ENCODE peak calls at places on chromosomes 11 and 22, in ten cellular contexts. W, G, H, Y, Z, Q, M, K, I and P are unnamed samples.

GRCh38 chr11:100888836-100889235 is 201.7 kb downstream of the ARHGAP42 start:
- DNase-seq in W (no peak), G (no peak), H (no peak), Y (no peak), Z (no peak), Q (no peak), M (no peak), K (no peak), I (peak), P (no peak)

GRCh38 chr11:78048561-78048960 is 15.1 kb upstream of the THRSP start:
- DNase-seq in W (no peak), G (no peak), H (no peak), Y (no peak), Z (no peak), Q (no peak), M (no peak), K (no peak), I (no peak), P (no peak)

GRCh38 chr22:46719921-46720320 is 18.1 kb downstream of the CERK start:
- DNase-seq in W (no peak), G (no peak), H (no peak), Y (no peak), Z (no peak), Q (no peak), M (no peak), K (no peak), I (no peak), P (no peak)

GRCh38 chr11:47254381-47254780 is 3.4 kb upstream of the NR1H3 start:
- DNase-seq in W (no peak), G (peak), H (no peak), Y (no peak), Z (peak), Q (no peak), M (peak), K (no peak), I (no peak), P (no peak)

GRCh38 chr22:37244922-37245722 is 1.1 kb upstream of the RAC2 start:
- DNase-seq in W (no peak), G (peak), H (no peak), Y (no peak), Z (no peak), Q (no peak), M (no peak), K (no peak), I (no peak), P (no peak)

GRCh38 chr22:49570032-49570848 is 257.4 kb downstream of the BRD1 start:
- DNase-seq in W (no peak), G (peak), H (no peak), Y (peak), Z (no peak), Q (no peak), M (no peak), K (no peak), I (no peak), P (no peak)

GRCh38 chr11:61815790-61816735 is 740 bp downstream of the FADS1 start:
- DNase-seq in W (peak), G (peak), H (no peak), Y (peak), Z (peak), Q (peak), M (peak), K (peak), I (peak), P (peak)

GRCh38 chr11:121886005-121886739 is 229.8 kb downstream of the BLID start:
- DNase-seq in W (no peak), G (no peak), H (no peak), Y (no peak), Z (peak), Q (no peak), M (no peak), K (no peak), I (no peak), P (no peak)

GRCh38 chr11:94417386-94417987 is 16.3 kb upstream of the GPR83 start:
- DNase-seq in W (peak), G (peak), H (peak), Y (no peak), Z (peak), Q (peak), M (peak), K (no peak), I (peak), P (no peak)

GRCh38 chr22:31639640-31640039 is 22.4 kb downstream of the PISD start:
- DNase-seq in W (peak), G (no peak), H (no peak), Y (no peak), Z (no peak), Q (no peak), M (no peak), K (no peak), I (no peak), P (no peak)

GRCh38 chr11:130886704-130887103 is 29.6 kb downstream of the SNX19 start:
- DNase-seq in W (no peak), G (no peak), H (no peak), Y (no peak), Z (no peak), Q (no peak), M (peak), K (no peak), I (no peak), P (no peak)

DNA sequence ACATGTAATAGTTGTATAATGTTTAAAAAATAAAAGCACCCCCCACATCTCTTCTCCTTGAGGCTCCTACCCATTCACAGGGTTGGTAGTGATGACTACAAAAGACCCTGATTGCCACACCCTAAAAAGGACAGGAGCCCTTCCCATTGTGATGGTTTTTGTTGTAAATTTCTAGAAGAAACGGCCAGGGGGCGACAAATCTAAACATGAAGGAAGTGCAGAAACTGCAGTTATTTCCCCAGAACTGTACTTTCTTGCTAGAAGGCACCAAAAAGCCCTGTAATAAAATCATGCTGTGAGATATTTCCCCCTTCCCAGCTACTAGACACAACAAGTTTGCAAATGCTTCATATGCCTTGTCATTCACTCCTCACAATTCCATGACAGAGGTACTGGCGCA is 10.8 kb downstream of the PRR5L start:
- DNase-seq in W (no peak), G (peak), H (no peak), Y (no peak), Z (peak), Q (no peak), M (peak), K (no peak), I (peak), P (no peak)
- TF ChIP-seq CTCF in W (peak), G (no peak), H (peak), Y (peak), Z (peak), Q (peak), M (peak), K (no peak), I (peak), P (peak)

DNA sequence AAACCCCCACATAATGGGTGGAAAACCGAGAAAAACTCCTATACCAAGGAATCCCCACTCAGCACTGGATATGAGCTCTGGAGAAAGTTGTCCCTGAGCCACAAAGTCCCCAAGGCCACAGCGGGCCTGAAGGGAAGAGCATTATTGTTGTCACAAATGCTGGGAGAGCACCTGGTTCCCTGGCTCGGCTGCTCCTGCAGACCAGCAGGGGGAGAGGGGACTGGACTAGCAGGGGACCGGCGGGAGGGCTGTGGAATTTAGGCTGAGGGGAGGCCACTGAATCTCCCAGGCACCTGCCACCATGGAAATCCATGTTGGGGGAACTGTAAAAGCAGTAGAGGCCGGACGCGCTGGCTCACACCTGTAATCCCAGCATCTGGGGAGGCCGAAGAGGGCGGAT is 7.0 kb downstream of the PC start:
- DNase-seq in W (no peak), G (no peak), H (no peak), Y (peak), Z (no peak), Q (no peak), M (no peak), K (no peak), I (no peak), P (no peak)
- TF ChIP-seq CTCF in W (no peak), G (no peak), H (no peak), Y (peak), Z (no peak), Q (peak), M (no peak), K (no peak), I (peak), P (no peak)

GRCh38 chr11:70378506-70379134 is 19.7 kb upstream of the CTTN start:
- DNase-seq in W (no peak), G (peak), H (no peak), Y (no peak), Z (no peak), Q (no peak), M (no peak), K (no peak), I (no peak), P (no peak)
- TF ChIP-seq CTCF in W (no peak), G (no peak), H (peak), Y (peak), Z (no peak), Q (peak), M (no peak), K (peak), I (no peak), P (peak)

DNA sequence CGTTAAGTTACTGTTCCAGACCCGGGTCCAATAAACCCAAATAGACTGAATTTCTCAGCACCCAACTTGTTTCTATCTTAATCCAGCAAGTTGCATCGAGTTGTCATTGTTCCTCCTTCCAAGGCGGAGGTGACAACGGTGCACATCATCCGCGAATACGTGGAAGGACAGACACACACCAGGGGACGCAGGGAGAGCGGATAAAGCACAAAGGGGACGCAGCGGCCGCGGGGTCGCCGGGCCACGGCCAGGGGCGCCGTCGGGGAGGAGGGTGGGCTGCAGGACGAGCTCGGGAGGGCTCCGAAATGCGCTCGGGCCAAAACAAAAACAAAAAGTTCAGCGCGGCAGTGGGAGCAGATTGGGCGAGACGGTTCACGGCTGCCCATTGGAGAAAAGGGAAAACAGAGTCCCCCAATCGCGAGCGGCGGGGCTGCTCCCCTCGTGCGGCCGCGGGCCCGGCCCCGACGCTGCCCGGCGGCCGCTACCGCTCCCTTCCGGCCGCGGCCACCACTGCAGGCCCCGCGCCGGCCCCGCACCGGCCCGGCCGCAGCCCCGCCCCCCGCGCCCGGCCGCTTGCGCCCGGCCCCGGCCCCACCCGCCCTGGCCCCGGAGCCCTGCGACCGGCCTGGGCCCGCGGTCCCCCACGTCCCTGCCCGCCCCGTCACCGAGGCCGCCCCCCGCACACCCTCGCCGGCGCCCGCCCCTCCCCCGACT is 518 bp downstream of the KMT5B start:
- DNase-seq in W (peak), G (peak), H (peak), Y (peak), Z (peak), Q (peak), M (peak), K (peak), I (peak), P (peak)
- TF ChIP-seq CTCF in W (no peak), G (no peak), H (peak), Y (peak), Z (peak), Q (no peak), M (no peak), K (no peak), I (peak), P (peak)

GRCh38 chr11:29263971-29264682 is 752.7 kb downstream of the KCNA4 start:
- DNase-seq in W (no peak), G (no peak), H (no peak), Y (no peak), Z (peak), Q (no peak), M (no peak), K (no peak), I (peak), P (no peak)

GRCh38 chr11:29256580-29256979 is 760.2 kb downstream of the KCNA4 start:
- DNase-seq in W (no peak), G (no peak), H (no peak), Y (no peak), Z (no peak), Q (no peak), M (no peak), K (no peak), I (peak), P (no peak)

GRCh38 chr11:29258411-29258810 is 758.4 kb downstream of the KCNA4 start:
- DNase-seq in W (no peak), G (no peak), H (no peak), Y (no peak), Z (no peak), Q (no peak), M (no peak), K (no peak), I (no peak), P (no peak)

GRCh38 chr11:29261831-29262230 is 755.0 kb downstream of the KCNA4 start:
- DNase-seq in W (no peak), G (no peak), H (no peak), Y (no peak), Z (no peak), Q (no peak), M (no peak), K (no peak), I (no peak), P (no peak)

GRCh38 chr11:29260939-29261705 is 755.7 kb downstream of the KCNA4 start:
- DNase-seq in W (peak), G (no peak), H (peak), Y (no peak), Z (no peak), Q (peak), M (peak), K (peak), I (peak), P (no peak)
- TF ChIP-seq CTCF in W (peak), G (no peak), H (peak), Y (no peak), Z (peak), Q (peak), M (no peak), K (no peak), I (no peak), P (no peak)

DNA sequence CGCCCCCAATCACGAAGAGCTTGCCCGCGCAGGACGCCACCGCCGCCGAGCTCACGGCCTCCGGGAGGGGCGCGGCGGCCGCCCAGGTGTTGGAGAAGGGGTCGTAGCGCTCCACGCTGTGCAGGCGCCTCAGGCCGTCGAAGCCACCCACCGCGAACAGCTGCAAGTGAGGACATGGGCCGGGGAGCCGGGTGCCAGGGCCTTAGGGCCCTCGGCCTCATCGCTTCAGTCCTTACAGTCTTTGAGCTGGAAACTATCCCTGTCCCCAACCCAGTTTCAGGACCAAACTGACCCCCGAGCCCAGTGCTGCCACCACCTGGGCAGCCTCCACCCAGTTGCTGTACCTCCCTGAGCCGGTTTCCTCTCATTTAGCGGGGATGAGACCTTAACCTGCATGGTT is 7.6 kb downstream of the KLHL35 start:
- DNase-seq in W (no peak), G (peak), H (no peak), Y (peak), Z (no peak), Q (no peak), M (no peak), K (no peak), I (no peak), P (no peak)
- TF ChIP-seq CTCF in W (no peak), G (peak), H (peak), Y (peak), Z (peak), Q (peak), M (peak), K (peak), I (peak), P (peak)

DNA sequence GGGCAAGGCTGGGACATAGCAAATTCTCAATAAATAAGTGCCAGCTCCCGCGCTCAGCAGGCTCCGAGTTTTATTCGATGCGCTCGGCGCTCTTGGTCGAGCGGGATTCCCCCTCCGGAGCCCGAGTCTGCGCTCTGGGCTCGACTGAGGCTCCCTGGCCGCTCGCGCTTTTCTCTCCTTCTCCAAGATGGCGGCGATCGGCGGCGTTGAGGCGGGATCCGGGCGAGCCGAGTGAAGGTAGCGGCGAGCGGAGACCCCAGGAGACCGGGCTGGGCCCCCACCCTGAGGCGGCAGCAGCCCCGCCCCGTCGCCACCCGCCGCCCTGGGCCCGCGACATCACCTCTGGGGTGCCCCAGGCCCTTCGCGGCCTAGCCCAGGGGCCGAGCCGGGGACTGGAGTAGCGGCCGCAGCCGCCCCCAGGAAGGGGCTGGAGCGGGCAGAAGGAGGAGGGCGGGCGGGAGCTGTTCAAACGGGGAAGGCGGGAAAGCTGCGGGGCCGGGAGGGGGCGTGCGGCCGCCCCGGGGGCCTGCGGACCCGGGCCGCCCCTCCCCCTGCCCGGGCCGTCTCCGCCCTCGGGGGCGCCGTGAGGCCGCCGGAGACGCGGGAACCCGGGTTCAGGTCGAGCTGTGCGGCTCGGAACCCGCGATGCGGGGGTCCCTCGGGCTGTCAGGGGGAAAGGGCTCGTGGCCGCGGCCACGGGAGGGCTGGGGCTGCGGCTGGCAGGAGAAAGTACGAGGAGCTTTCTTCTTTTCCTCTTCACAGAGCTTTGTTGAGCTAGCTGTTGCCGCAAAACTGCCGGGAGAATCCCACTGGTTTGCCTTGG is at the start of gene HMGXB4:
- DNase-seq in W (peak), G (peak), H (peak), Y (peak), Z (peak), Q (peak), M (peak), K (peak), I (peak), P (peak)
- TF ChIP-seq CTCF in W (no peak), G (no peak), H (no peak), Y (peak), Z (no peak), Q (no peak), M (no peak), K (no peak), I (no peak), P (peak)

DNA sequence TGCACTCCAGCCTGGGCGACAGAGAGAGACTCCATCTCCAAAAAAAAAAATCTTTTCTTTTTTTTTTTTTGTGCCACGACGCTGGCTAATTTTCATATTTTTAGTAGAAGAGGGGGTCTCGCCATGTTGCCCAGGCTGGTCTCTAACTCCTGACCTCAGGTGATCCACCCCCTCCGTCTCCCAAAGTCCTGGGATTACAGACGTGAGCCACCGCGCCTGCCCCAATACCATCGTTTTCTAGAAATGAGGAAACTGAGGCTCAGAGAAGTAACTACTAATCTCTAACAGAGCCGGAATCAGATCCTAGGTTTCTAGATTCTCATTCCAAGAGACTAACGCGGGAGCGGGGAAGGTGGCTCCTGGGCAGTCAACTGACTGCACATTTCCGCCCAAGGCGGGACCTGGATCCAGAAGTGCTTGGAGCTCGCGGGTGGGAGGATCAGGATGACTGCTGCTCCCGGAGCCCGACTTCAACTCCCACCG is 13.6 kb downstream of the SSH3 start:
- DNase-seq in W (peak), G (no peak), H (no peak), Y (no peak), Z (no peak), Q (peak), M (peak), K (no peak), I (no peak), P (no peak)
- TF ChIP-seq CTCF in W (no peak), G (no peak), H (no peak), Y (no peak), Z (no peak), Q (no peak), M (no peak), K (no peak), I (no peak), P (no peak)

DNA sequence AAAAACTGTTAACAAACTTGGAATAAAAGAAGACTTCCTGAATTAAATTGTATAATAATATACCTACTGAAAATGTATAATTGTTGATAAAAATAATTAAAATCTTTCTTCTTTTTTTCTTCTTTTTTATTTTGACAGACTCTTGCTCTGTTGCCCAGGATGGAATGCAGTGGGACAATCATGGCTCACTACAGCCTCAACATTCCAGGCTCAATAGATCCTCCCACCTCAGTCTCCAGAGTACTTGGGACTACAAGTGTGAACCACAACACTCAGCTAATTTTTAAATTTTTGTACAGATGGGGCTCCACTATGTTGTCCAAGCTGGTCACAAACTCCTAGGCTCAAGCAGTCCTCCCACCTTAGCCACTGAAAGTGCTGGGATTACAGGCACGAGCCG is 1063.8 kb upstream of the CNTN5 start:
- DNase-seq in W (no peak), G (no peak), H (no peak), Y (no peak), Z (no peak), Q (no peak), M (no peak), K (no peak), I (no peak), P (no peak)
- TF ChIP-seq CTCF in W (no peak), G (no peak), H (no peak), Y (no peak), Z (no peak), Q (no peak), M (no peak), K (no peak), I (no peak), P (no peak)